ENCODE peak calls at places on chromosomes 4 and X, in six cellular contexts. P is activated naive CD8-positive, alpha-beta T cell treated with anti-CD3 and anti-CD28 coated beads, Interleukin-2, amount 50 U/mL, for 16 hours; Q is H7; D is fibroblast of lung; U is kidney tubule cell; G is activated naive CD4-positive, alpha-beta T cell treated with anti-CD3 and anti-CD28 coated beads, Interleukin-2, amount 10 ng/mL, durations not matched to agents 7 days and 5 days. Y is an unnamed sample.
A peak's percentile ranks its signal among the peaks of the same experiment; 100 is the strongest.

GRCh38 chrX:63050225-63050624 is 300.9 kb downstream of the SPIN4 start:
- DNase-seq in Q (no peak), P (no peak), D (no peak), U (peak; percentile 2), G (no peak), Y (peak; percentile 6)

GRCh38 chr4:111579767-111580166 is 565.5 kb upstream of the FAM241A start:
- DNase-seq in G (no peak), Q (no peak), U (no peak), D (no peak), P (no peak), Y (no peak)

GRCh38 chr4:123940604-123941003 is 544.0 kb downstream of the SPRY1 start:
- DNase-seq in Q (no peak), P (no peak), G (no peak), U (no peak), D (no peak), Y (no peak)

GRCh38 chr4:113327513-113327912 is 278.1 kb downstream of the ANK2 start:
- DNase-seq in G (no peak), P (no peak), D (peak; percentile 52), Q (no peak), U (peak; percentile 29), Y (no peak)

GRCh38 chr4:33722254-33722653 is 2522.1 kb downstream of the ARAP2 start:
- DNase-seq in Q (no peak), P (no peak), U (no peak), D (peak; percentile 18), G (no peak), Y (no peak)

GRCh38 chr4:187084696-187085095 is 361.0 kb upstream of the FAT1 start:
- DNase-seq in G (no peak), U (no peak), Q (no peak), P (no peak), D (no peak), Y (no peak)

GRCh38 chr4:54233128-54233696 is 4.1 kb downstream of the PDGFRA start:
- DNase-seq in G (peak; percentile 82), P (peak; percentile 51), U (peak; percentile 87), D (peak; percentile 89), Q (peak; percentile 95), Y (peak; percentile 88)

GRCh38 chr4:114399085-114399484 is 199.5 kb upstream of the UGT8 start:
- DNase-seq in P (no peak), G (no peak), D (no peak), Q (peak; percentile 17), U (peak; percentile 41), Y (no peak)

GRCh38 chrX:130704053-130705038 is 198.7 kb downstream of the ENOX2 start:
- DNase-seq in Q (no peak), D (peak; percentile 57), U (no peak), G (no peak), P (no peak), Y (peak; percentile 24)

Y was measured in epithelial cell of esophagus.